ENCODE peak calls at places on chromosomes 11 and 22, in nine cellular contexts. Y, L, Q, D, G, T, F, B and J are unnamed samples.

GRCh38 chr22:30028731-30029130 is 51.5 kb upstream of the HORMAD2 start:
- DNase-seq in Y (no peak), T (no peak), L (no peak), D (no peak), F (no peak), G (no peak), Q (no peak), B (no peak), J (no peak)

GRCh38 chr11:61782841-61783240 is 9.6 kb downstream of the TMEM258 start:
- DNase-seq in L (no peak), B (no peak), G (no peak), F (no peak), Q (no peak), T (no peak), Y (no peak), D (no peak), J (no peak)

GRCh38 chr11:44269369-44270351 is 40.3 kb downstream of the ALX4 start:
- DNase-seq in F (no peak), Q (no peak), L (no peak), Y (no peak), G (no peak), B (no peak), D (no peak), T (no peak), J (no peak)

GRCh38 chr22:41000040-41000565 is 48.9 kb downstream of the RBX1 start:
- DNase-seq in G (no peak), T (no peak), B (no peak), D (no peak), F (no peak), Y (no peak), Q (no peak), L (no peak), J (no peak)

GRCh38 chr11:69642549-69642912 is 1.6 kb downstream of the CCND1 start:
- DNase-seq in Q (peak; percentile 34), Y (no peak), G (no peak), B (no peak), F (peak; percentile 26), L (no peak), D (peak; percentile 43), T (no peak), J (peak; percentile 70)

GRCh38 chr11:124012697-124013096 is at the start of gene OR10G4:
- DNase-seq in G (no peak), B (no peak), D (no peak), L (no peak), Y (no peak), T (no peak), Q (no peak), F (no peak), J (no peak)

GRCh38 chr11:128328955-128329551 is 258.3 kb downstream of the ETS1 start:
- DNase-seq in T (no peak), Y (no peak), F (no peak), D (no peak), B (no peak), Q (peak; percentile 52), L (no peak), G (no peak), J (no peak)

GRCh38 chr11:15920856-15921629 is 435.3 kb downstream of the SOX6 start:
- DNase-seq in B (no peak), L (no peak), Y (no peak), D (no peak), Q (peak; percentile 76), F (no peak), G (no peak), T (no peak), J (no peak)

GRCh38 chr22:28139993-28140392 is 220.9 kb upstream of the PITPNB start:
- DNase-seq in F (no peak), L (no peak), B (no peak), Y (no peak), T (no peak), G (no peak), Q (peak; percentile 5), D (no peak), J (no peak)

GRCh38 chr11:110081462-110082233 is 11.5 kb upstream of the ZC3H12C start:
- DNase-seq in D (no peak), T (no peak), B (no peak), Y (no peak), F (no peak), G (no peak), Q (no peak), L (no peak), J (no peak)

GRCh38 chr11:1372660-1373059 is 17.1 kb upstream of the BRSK2 start:
- DNase-seq in G (no peak), F (no peak), Y (no peak), T (no peak), B (no peak), Q (no peak), L (no peak), D (no peak), J (no peak)

GRCh38 chr11:10627816-10628215 is 59.4 kb upstream of the LYVE1 start:
- DNase-seq in Q (no peak), G (no peak), L (no peak), F (no peak), T (no peak), Y (no peak), B (no peak), D (no peak), J (no peak)

GRCh38 chr11:80239217-80239616 is 798.4 kb upstream of the TENM4 start:
- DNase-seq in B (no peak), F (no peak), D (no peak), Q (no peak), T (no peak), L (no peak), Y (no peak), G (no peak), J (no peak)

GRCh38 chr22:26658671-26659478 is 1.5 kb downstream of the MIAT start:
- DNase-seq in L (peak; percentile 77), G (no peak), D (peak; percentile 28), Q (no peak), Y (peak; percentile 61), B (peak; percentile 93), F (peak; percentile 96), T (peak; percentile 88), J (no peak)

GRCh38 chr11:47500121-47500520 is 51.2 kb upstream of the RAPSN start:
- DNase-seq in F (no peak), Y (no peak), B (no peak), Q (no peak), G (no peak), D (no peak), L (no peak), T (no peak), J (no peak)

GRCh38 chr11:46686886-46687810 is 13.3 kb downstream of the ARHGAP1 start:
- DNase-seq in Y (no peak), F (no peak), L (no peak), D (no peak), B (no peak), G (no peak), Q (no peak), T (no peak), J (no peak)

GRCh38 chr11:105609341-105609781 is 512 bp upstream of the GRIA4 start:
- DNase-seq in G (no peak), B (no peak), D (peak; percentile 20), L (peak; percentile 22), Q (peak; percentile 23), T (peak; percentile 62), Y (peak; percentile 20), F (peak; percentile 51), J (no peak)

DNA sequence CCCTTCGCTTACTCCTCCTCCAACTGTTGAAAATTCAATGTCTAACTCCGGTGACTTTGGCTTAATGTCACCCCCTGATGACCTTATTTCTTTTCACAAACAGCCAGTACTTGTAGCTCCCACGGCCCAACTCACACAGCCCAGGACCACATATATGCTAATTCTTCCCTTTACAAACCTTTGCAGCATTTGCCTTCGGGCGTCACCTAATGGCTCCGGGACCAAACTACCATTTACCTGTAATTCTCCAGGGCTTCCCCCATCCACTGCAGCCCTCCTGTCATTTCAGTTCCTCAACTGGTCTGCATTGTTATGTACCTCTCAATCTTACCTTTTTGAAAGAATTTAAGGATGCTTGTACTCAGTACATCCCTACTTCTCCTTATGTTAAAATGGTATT is 29.8 kb upstream of the OR56B4 start:
- DNase-seq in D (no peak), B (no peak), G (no peak), L (no peak), Q (no peak), T (no peak), Y (no peak), F (no peak), J (no peak)
- TF ChIP-seq CTCF in D (no peak), B (no peak), G (no peak), L (no peak), Q (no peak), T (no peak), Y (no peak), F (peak; percentile 13), J (no peak)

GRCh38 chr22:43726296-43726695 is 85.8 kb downstream of the EFCAB6 start:
- DNase-seq in Y (no peak), Q (no peak), D (no peak), F (no peak), G (no peak), T (no peak), L (no peak), B (no peak), J (no peak)
- TF ChIP-seq CTCF in Y (no peak), Q (no peak), D (no peak), F (no peak), G (no peak), T (no peak), L (no peak), B (no peak), J (no peak)

DNA sequence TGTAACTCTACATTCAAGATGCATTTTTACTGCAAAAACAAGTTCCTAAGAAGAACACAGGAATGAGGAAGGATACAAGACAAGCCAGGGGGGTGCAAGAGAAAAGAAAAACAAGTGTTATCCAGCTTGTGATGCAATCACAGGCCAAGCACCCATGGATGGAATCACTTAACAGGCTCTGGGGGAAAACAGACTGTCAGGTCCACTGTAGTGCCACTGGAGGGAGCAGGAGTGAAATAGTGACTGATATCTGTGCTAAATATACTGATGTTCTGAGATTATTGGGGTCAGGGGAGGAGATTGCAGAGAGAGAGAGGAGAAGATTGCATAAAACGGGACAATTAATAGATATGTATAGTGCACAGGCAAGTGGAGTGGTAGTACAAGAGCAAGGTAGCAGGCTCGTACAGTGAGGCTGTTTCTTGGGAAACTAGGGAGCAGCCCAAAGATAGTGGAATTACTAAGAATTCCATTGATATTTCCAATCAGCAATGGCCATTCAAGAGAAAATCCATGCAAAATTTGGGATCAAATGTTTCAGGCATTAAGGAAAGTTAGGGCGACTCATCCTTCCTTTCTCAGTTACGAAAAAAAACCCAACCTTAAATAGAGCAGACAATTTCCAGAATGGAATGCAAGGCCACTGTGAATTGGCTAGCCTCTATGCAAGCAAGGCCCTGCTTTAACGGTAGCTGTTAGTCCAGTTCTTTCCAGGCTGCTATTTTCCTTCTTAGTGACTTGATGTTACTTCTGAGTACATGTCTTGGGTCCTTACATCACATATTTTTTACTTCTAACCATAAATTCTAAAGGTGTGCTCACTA is 52.2 kb upstream of the CEP126 start:
- DNase-seq in T (peak; percentile 13), B (peak; percentile 74), L (no peak), D (no peak), G (no peak), Q (peak; percentile 59), F (peak; percentile 50), Y (peak; percentile 37), J (no peak)
- TF ChIP-seq CTCF in T (peak; percentile 61), B (peak; percentile 47), L (no peak), D (peak; percentile 1), G (peak; percentile 43), Q (peak; percentile 69), F (peak; percentile 73), Y (peak; percentile 30), J (peak; percentile 67)

DNA sequence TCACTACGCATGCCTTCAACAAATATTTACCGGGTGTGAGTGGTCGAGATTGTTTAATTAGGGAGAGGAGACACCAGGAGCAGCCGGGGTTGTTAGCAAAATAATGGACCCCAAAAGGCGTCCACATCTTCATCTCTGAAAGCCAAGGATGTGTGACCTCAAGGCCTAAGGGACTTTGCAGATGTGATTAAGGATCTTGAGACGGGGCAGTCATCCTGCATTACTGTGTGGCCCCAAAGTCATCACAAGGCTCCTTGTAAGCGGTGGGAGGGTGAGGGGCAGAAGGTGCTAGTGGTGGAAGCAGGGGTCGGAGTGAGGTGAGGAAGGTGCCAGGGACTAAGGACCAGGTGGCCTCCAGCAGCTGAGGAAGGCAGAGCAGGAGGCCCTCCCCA is 83.6 kb downstream of the CELSR1 start:
- DNase-seq in Q (no peak), L (no peak), B (no peak), G (no peak), Y (no peak), D (no peak), F (no peak), T (no peak), J (no peak)
- TF ChIP-seq CTCF in Q (no peak), L (no peak), B (no peak), G (no peak), Y (no peak), D (no peak), F (no peak), T (no peak), J (no peak)